ENCODE peak calls at places on chromosomes 16 and 17, in ten cellular contexts. One of them, this sample, is unnamed.

GRCh38 chr16:17606460-17606859 is 135.7 kb upstream of the XYLT1 start:
- DNase-seq in osteocyte: no peak
- DNase-seq in AG04450: no peak
- DNase-seq in psoas muscle: no peak
- DNase-seq in heart left ventricle: no peak
- DNase-seq in nephron progenitor cell: no peak
- DNase-seq in choroid plexus epithelial cell: no peak
- DNase-seq in GM13976: no peak
- DNase-seq in HFF-Myc: no peak
- DNase-seq in RWPE1: no peak
- DNase-seq in this sample: no peak

GRCh38 chr17:78414178-78415162 is 36.0 kb downstream of the PGS1 start:
- DNase-seq in osteocyte: no peak
- DNase-seq in AG04450: no peak
- DNase-seq in psoas muscle: peak; percentile 51
- DNase-seq in heart left ventricle: no peak
- DNase-seq in nephron progenitor cell: no peak
- DNase-seq in choroid plexus epithelial cell: no peak
- DNase-seq in GM13976: no peak
- DNase-seq in HFF-Myc: no peak
- DNase-seq in RWPE1: no peak
- DNase-seq in this sample: peak; percentile 26

GRCh38 chr17:18319604-18320256 is 4.6 kb downstream of the SMCR8 start:
- DNase-seq in osteocyte: no peak
- DNase-seq in AG04450: peak; percentile 34
- DNase-seq in psoas muscle: no peak
- DNase-seq in heart left ventricle: no peak
- DNase-seq in nephron progenitor cell: peak; percentile 53
- DNase-seq in choroid plexus epithelial cell: peak; percentile 86
- DNase-seq in GM13976: no peak
- DNase-seq in HFF-Myc: peak; percentile 29
- DNase-seq in RWPE1: no peak
- DNase-seq in this sample: no peak

GRCh38 chr17:82729479-82730260 is 5.7 kb upstream of the FN3K start:
- DNase-seq in osteocyte: no peak
- DNase-seq in AG04450: no peak
- DNase-seq in psoas muscle: no peak
- DNase-seq in heart left ventricle: peak; percentile 52
- DNase-seq in nephron progenitor cell: no peak
- DNase-seq in choroid plexus epithelial cell: no peak
- DNase-seq in GM13976: no peak
- DNase-seq in HFF-Myc: no peak
- DNase-seq in RWPE1: no peak
- DNase-seq in this sample: no peak

GRCh38 chr16:81647527-81647926 is 131.6 kb upstream of the PLCG2 start:
- DNase-seq in osteocyte: no peak
- DNase-seq in AG04450: no peak
- DNase-seq in psoas muscle: no peak
- DNase-seq in heart left ventricle: no peak
- DNase-seq in nephron progenitor cell: no peak
- DNase-seq in choroid plexus epithelial cell: peak; percentile 30
- DNase-seq in GM13976: no peak
- DNase-seq in HFF-Myc: no peak
- DNase-seq in RWPE1: peak; percentile 84
- DNase-seq in this sample: no peak

GRCh38 chr17:37532751-37533150 is 43.1 kb downstream of the DUSP14 start:
- DNase-seq in osteocyte: no peak
- DNase-seq in AG04450: no peak
- DNase-seq in psoas muscle: no peak
- DNase-seq in heart left ventricle: no peak
- DNase-seq in nephron progenitor cell: no peak
- DNase-seq in choroid plexus epithelial cell: no peak
- DNase-seq in GM13976: no peak
- DNase-seq in HFF-Myc: no peak
- DNase-seq in RWPE1: no peak
- DNase-seq in this sample: no peak

GRCh38 chr16:30896890-30897730 is 696 bp downstream of the CTF1 start:
- DNase-seq in osteocyte: peak; percentile 94
- DNase-seq in AG04450: peak; percentile 68
- DNase-seq in psoas muscle: peak; percentile 96
- DNase-seq in heart left ventricle: peak; percentile 96
- DNase-seq in nephron progenitor cell: peak; percentile 88
- DNase-seq in choroid plexus epithelial cell: peak; percentile 94
- DNase-seq in GM13976: peak; percentile 88
- DNase-seq in HFF-Myc: peak; percentile 57
- DNase-seq in RWPE1: peak; percentile 82
- DNase-seq in this sample: peak; percentile 62

GRCh38 chr17:61504697-61505096 is 52.5 kb downstream of the TBX4 start:
- DNase-seq in osteocyte: no peak
- DNase-seq in AG04450: peak; percentile 79
- DNase-seq in psoas muscle: no peak
- DNase-seq in heart left ventricle: no peak
- DNase-seq in nephron progenitor cell: no peak
- DNase-seq in choroid plexus epithelial cell: peak; percentile 97
- DNase-seq in GM13976: no peak
- DNase-seq in HFF-Myc: peak; percentile 56
- DNase-seq in RWPE1: no peak
- DNase-seq in this sample: no peak

GRCh38 chr17:13001991-13002615 is 15.7 kb downstream of the ELAC2 start:
- DNase-seq in osteocyte: no peak
- DNase-seq in AG04450: no peak
- DNase-seq in psoas muscle: peak; percentile 6
- DNase-seq in heart left ventricle: no peak
- DNase-seq in nephron progenitor cell: no peak
- DNase-seq in choroid plexus epithelial cell: no peak
- DNase-seq in GM13976: peak; percentile 13
- DNase-seq in HFF-Myc: no peak
- DNase-seq in RWPE1: no peak
- DNase-seq in this sample: no peak

GRCh38 chr16:55615071-55615470 is 40.7 kb upstream of the SLC6A2 start:
- DNase-seq in osteocyte: no peak
- DNase-seq in AG04450: no peak
- DNase-seq in psoas muscle: no peak
- DNase-seq in heart left ventricle: no peak
- DNase-seq in nephron progenitor cell: no peak
- DNase-seq in choroid plexus epithelial cell: no peak
- DNase-seq in GM13976: no peak
- DNase-seq in HFF-Myc: no peak
- DNase-seq in RWPE1: no peak
- DNase-seq in this sample: no peak

GRCh38 chr17:42101513-42102292 is 3.4 kb upstream of the ZNF385C start:
- DNase-seq in osteocyte: peak; percentile 91
- DNase-seq in AG04450: peak; percentile 13
- DNase-seq in psoas muscle: peak; percentile 95
- DNase-seq in heart left ventricle: peak; percentile 87
- DNase-seq in nephron progenitor cell: peak; percentile 91
- DNase-seq in choroid plexus epithelial cell: peak; percentile 77
- DNase-seq in GM13976: peak; percentile 83
- DNase-seq in HFF-Myc: no peak
- DNase-seq in RWPE1: peak; percentile 61
- DNase-seq in this sample: peak; percentile 49

GRCh38 chr17:42097691-42098661 is at the start of gene ZNF385C:
- DNase-seq in osteocyte: no peak
- DNase-seq in AG04450: no peak
- DNase-seq in psoas muscle: no peak
- DNase-seq in heart left ventricle: peak; percentile 56
- DNase-seq in nephron progenitor cell: peak; percentile 66
- DNase-seq in choroid plexus epithelial cell: no peak
- DNase-seq in GM13976: peak; percentile 78
- DNase-seq in HFF-Myc: no peak
- DNase-seq in RWPE1: no peak
- DNase-seq in this sample: no peak

GRCh38 chr17:42098747-42099399 is 600 bp upstream of the ZNF385C start:
- DNase-seq in osteocyte: no peak
- DNase-seq in AG04450: no peak
- DNase-seq in psoas muscle: no peak
- DNase-seq in heart left ventricle: no peak
- DNase-seq in nephron progenitor cell: no peak
- DNase-seq in choroid plexus epithelial cell: no peak
- DNase-seq in GM13976: no peak
- DNase-seq in HFF-Myc: no peak
- DNase-seq in RWPE1: no peak
- DNase-seq in this sample: no peak

GRCh38 chr17:42094375-42095069 is 3.8 kb downstream of the ZNF385C start:
- DNase-seq in osteocyte: no peak
- DNase-seq in AG04450: no peak
- DNase-seq in psoas muscle: no peak
- DNase-seq in heart left ventricle: no peak
- DNase-seq in nephron progenitor cell: no peak
- DNase-seq in choroid plexus epithelial cell: no peak
- DNase-seq in GM13976: no peak
- DNase-seq in HFF-Myc: no peak
- DNase-seq in RWPE1: no peak
- DNase-seq in this sample: no peak

DNA sequence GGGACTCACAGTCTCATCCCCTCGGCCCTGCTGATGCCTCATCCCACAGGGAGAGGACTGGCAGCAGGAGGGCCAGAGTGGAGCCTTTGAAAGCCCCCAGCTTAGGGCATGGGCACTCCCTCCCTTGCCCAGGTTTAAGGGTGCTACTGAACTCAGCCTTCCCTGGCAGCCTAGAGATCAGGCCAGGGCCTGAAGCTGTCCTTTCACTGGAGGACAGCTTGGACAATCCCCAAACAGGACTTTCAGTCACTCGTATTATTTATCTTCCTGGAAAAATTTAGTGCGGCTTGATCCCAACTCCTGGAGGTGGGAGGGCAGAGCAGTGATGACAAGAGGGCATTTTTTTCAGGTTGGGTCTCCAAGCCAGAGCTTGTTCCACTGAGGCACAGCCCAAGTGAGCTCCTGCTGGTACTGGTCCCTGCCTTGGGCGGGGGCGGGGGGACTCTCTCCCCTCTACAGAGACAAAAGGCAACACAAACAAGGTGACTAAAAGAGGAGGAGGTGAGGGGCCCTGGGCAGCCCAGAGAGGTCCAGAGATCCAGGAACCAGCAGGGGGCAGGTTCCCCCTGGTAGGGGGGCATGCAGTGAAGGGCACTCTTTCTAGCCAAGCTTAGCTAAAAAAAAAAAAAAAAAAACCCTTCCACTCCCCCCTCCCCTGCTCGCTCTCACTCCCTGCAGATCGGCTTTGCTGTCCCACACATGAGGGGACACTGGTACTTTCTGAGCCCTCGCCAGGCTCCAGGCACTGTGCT is 1.7 kb downstream of the ZNF385C start:
- DNase-seq in osteocyte: no peak
- DNase-seq in AG04450: no peak
- DNase-seq in psoas muscle: no peak
- DNase-seq in heart left ventricle: no peak
- DNase-seq in nephron progenitor cell: no peak
- DNase-seq in choroid plexus epithelial cell: no peak
- DNase-seq in GM13976: no peak
- DNase-seq in HFF-Myc: no peak
- DNase-seq in RWPE1: no peak
- DNase-seq in this sample: no peak
- TF ChIP-seq CTCF in osteocyte: no peak
- TF ChIP-seq CTCF in AG04450: no peak
- TF ChIP-seq CTCF in psoas muscle: no peak
- TF ChIP-seq CTCF in heart left ventricle: no peak
- TF ChIP-seq CTCF in nephron progenitor cell: no peak
- TF ChIP-seq CTCF in choroid plexus epithelial cell: no peak
- TF ChIP-seq CTCF in GM13976: no peak
- TF ChIP-seq CTCF in HFF-Myc: peak; percentile 4
- TF ChIP-seq CTCF in RWPE1: no peak
- TF ChIP-seq CTCF in this sample: no peak

DNA sequence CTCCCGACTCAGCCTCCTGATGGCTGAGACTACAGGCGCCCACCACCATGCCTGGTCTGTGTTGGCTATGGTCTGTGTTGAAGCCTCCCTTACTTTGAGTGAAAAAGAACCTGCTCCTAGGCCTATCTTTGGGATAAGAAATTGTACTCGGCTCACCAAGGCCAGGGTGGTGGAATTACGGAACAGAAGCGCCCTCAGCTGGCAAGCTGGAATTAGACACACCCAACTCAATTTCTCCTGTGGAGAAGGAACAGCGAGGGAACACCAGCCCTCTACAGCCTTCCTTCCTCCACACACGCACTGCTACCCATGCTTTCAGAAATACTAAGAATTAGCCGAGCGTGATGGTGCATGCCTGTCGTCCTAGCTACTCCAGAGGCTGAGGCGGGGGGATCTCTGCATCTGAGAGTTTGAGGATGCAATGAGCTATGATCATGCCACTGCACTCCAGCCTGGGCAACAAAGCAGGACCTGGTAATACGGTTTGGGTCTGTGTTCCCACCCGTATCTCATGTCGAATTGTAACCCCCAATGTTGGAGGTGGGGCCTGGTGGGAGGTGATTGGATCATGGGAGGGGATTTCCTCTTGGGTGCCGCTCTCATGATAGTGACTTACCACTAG is 40.1 kb upstream of the RBBP6 start:
- DNase-seq in osteocyte: no peak
- DNase-seq in AG04450: no peak
- DNase-seq in psoas muscle: no peak
- DNase-seq in heart left ventricle: no peak
- DNase-seq in nephron progenitor cell: peak; percentile 53
- DNase-seq in choroid plexus epithelial cell: peak; percentile 57
- DNase-seq in GM13976: peak; percentile 44
- DNase-seq in HFF-Myc: no peak
- DNase-seq in RWPE1: peak; percentile 62
- DNase-seq in this sample: no peak
- TF ChIP-seq CTCF in osteocyte: peak; percentile 30
- TF ChIP-seq CTCF in AG04450: peak; percentile 32
- TF ChIP-seq CTCF in psoas muscle: no peak
- TF ChIP-seq CTCF in heart left ventricle: peak; percentile 35
- TF ChIP-seq CTCF in nephron progenitor cell: peak; percentile 49
- TF ChIP-seq CTCF in choroid plexus epithelial cell: peak; percentile 67
- TF ChIP-seq CTCF in GM13976: peak; percentile 39
- TF ChIP-seq CTCF in HFF-Myc: peak; percentile 46
- TF ChIP-seq CTCF in RWPE1: no peak
- TF ChIP-seq CTCF in this sample: no peak

GRCh38 chr16:88309905-88310259 is 72.9 kb upstream of the ZNF469 start:
- DNase-seq in osteocyte: no peak
- DNase-seq in AG04450: no peak
- DNase-seq in psoas muscle: peak; percentile 40
- DNase-seq in heart left ventricle: peak; percentile 37
- DNase-seq in nephron progenitor cell: no peak
- DNase-seq in choroid plexus epithelial cell: no peak
- DNase-seq in GM13976: no peak
- DNase-seq in HFF-Myc: no peak
- DNase-seq in RWPE1: no peak
- DNase-seq in this sample: no peak
- TF ChIP-seq CTCF in osteocyte: no peak
- TF ChIP-seq CTCF in AG04450: peak; percentile 11
- TF ChIP-seq CTCF in psoas muscle: peak; percentile 27
- TF ChIP-seq CTCF in heart left ventricle: no peak
- TF ChIP-seq CTCF in nephron progenitor cell: no peak
- TF ChIP-seq CTCF in choroid plexus epithelial cell: peak; percentile 28
- TF ChIP-seq CTCF in GM13976: peak; percentile 19
- TF ChIP-seq CTCF in HFF-Myc: peak; percentile 17
- TF ChIP-seq CTCF in RWPE1: peak; percentile 28
- TF ChIP-seq CTCF in this sample: no peak

DNA sequence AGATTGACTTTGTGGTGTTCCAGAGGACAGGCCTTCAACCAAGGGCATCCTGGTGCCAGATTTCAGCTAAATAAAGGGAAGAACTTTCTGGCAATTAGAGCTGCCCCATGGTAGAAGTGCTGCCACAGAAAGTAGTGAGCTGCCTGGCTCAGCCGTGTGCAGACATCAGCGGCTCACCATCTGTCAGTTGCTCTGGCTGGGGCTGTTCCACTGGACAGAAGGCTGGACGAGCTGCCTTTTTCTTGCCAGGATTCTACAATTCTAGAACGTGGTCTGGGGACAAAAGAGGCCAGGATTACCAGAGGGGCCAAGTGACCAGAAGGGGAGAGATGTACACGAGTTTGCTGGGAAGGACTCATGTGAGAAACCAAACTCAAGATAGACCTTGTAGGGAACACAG is 107.0 kb upstream of the RPL38 start:
- DNase-seq in osteocyte: no peak
- DNase-seq in AG04450: no peak
- DNase-seq in psoas muscle: no peak
- DNase-seq in heart left ventricle: no peak
- DNase-seq in nephron progenitor cell: no peak
- DNase-seq in choroid plexus epithelial cell: no peak
- DNase-seq in GM13976: no peak
- DNase-seq in HFF-Myc: no peak
- DNase-seq in RWPE1: no peak
- DNase-seq in this sample: no peak
- TF ChIP-seq CTCF in osteocyte: no peak
- TF ChIP-seq CTCF in AG04450: no peak
- TF ChIP-seq CTCF in psoas muscle: no peak
- TF ChIP-seq CTCF in heart left ventricle: no peak
- TF ChIP-seq CTCF in nephron progenitor cell: no peak
- TF ChIP-seq CTCF in choroid plexus epithelial cell: no peak
- TF ChIP-seq CTCF in GM13976: no peak
- TF ChIP-seq CTCF in HFF-Myc: no peak
- TF ChIP-seq CTCF in RWPE1: no peak
- TF ChIP-seq CTCF in this sample: no peak